ENCODE peak calls at places on chromosomes 1 and 21, in seven cellular contexts. C is PC-3, L is psoas muscle, D is cardiac muscle cell, H is WTC11, G is bronchial epithelial cell, E is mucosa of descending colon. J is an unnamed sample.

GRCh38 chr1:89143484-89143883 is 17.6 kb upstream of the GBP2 start:
- DNase-seq in C (no peak), L (no peak), D (no peak), H (no peak), G (no peak), E (no peak), J (no peak)

GRCh38 chr1:23951646-23952095 is 8.0 kb upstream of the PNRC2 start:
- DNase-seq in C (peak), L (no peak), D (peak), H (no peak), G (peak), E (no peak), J (peak)

GRCh38 chr1:32992489-32993214 is 28.0 kb upstream of the RNF19B start:
- DNase-seq in C (peak), L (peak), D (peak), H (peak), G (peak), E (peak), J (peak)

GRCh38 chr1:204074274-204075115 is 1.6 kb downstream of the SOX13 start:
- DNase-seq in C (peak), L (peak), D (peak), H (no peak), G (peak), E (peak), J (no peak)

GRCh38 chr21:29386803-29387202 is 88.1 kb downstream of the BACH1 start:
- DNase-seq in C (peak), L (no peak), D (no peak), H (no peak), G (peak), E (no peak), J (no peak)

GRCh38 chr1:240758296-240758695 is 146.3 kb upstream of the GREM2 start:
- DNase-seq in C (no peak), L (no peak), D (no peak), H (no peak), G (peak), E (no peak), J (no peak)

GRCh38 chr1:200435200-200435780 is 25.5 kb upstream of the ZNF281 start:
- DNase-seq in C (peak), L (no peak), D (no peak), H (no peak), G (no peak), E (no peak), J (no peak)

GRCh38 chr1:228072658-228073043 is 9.9 kb upstream of the ARF1 start:
- DNase-seq in C (no peak), L (no peak), D (no peak), H (no peak), G (no peak), E (no peak), J (no peak)

GRCh38 chr21:41570791-41571355 is 62.9 kb upstream of the TMPRSS2 start:
- DNase-seq in C (no peak), L (no peak), D (no peak), H (no peak), G (no peak), E (no peak), J (no peak)

GRCh38 chr1:77238463-77238862 is 19.2 kb upstream of the PIGK start:
- DNase-seq in C (no peak), L (no peak), D (peak), H (no peak), G (no peak), E (no peak), J (no peak)

GRCh38 chr1:100924991-100925390 is 29.1 kb downstream of the SLC30A7 start:
- DNase-seq in C (no peak), L (no peak), D (no peak), H (no peak), G (no peak), E (no peak), J (no peak)

GRCh38 chr21:26433386-26433785 is 139.7 kb downstream of the CYYR1 start:
- DNase-seq in C (no peak), L (no peak), D (no peak), H (no peak), G (no peak), E (no peak), J (no peak)

GRCh38 chr1:182295697-182296096 is 95.9 kb downstream of the GLUL start:
- DNase-seq in C (no peak), L (no peak), D (no peak), H (no peak), G (no peak), E (no peak), J (no peak)

GRCh38 chr1:69814926-69815325 is 247.2 kb downstream of the LRRC7 start:
- DNase-seq in C (no peak), L (no peak), D (peak), H (no peak), G (no peak), E (no peak), J (no peak)

GRCh38 chr1:100904528-100904927 is 8.6 kb downstream of the SLC30A7 start:
- DNase-seq in C (no peak), L (no peak), D (no peak), H (no peak), G (no peak), E (no peak), J (no peak)

GRCh38 chr1:206554201-206554600 is 46.9 kb downstream of the RASSF5 start:
- DNase-seq in C (no peak), L (no peak), D (no peak), H (no peak), G (no peak), E (no peak), J (no peak)

GRCh38 chr1:24903955-24904730 is 25.9 kb downstream of the RUNX3 start:
- DNase-seq in C (no peak), L (no peak), D (no peak), H (no peak), G (no peak), E (peak), J (no peak)

GRCh38 chr1:42192106-42192505 is 27.6 kb upstream of the GUCA2A start:
- DNase-seq in C (no peak), L (no peak), D (no peak), H (no peak), G (peak), E (no peak), J (no peak)

GRCh38 chr1:11434506-11434905 is 44.4 kb upstream of the DISP3 start:
- DNase-seq in C (no peak), L (no peak), D (no peak), H (no peak), G (no peak), E (no peak), J (no peak)

GRCh38 chr1:183023146-183023600 is at the start of gene LAMC1:
- DNase-seq in C (peak), L (peak), D (peak), H (peak), G (no peak), E (peak), J (no peak)

GRCh38 chr1:16921391-16922185 is at the start of gene CROCC:
- DNase-seq in C (no peak), L (peak), D (peak), H (peak), G (peak), E (no peak), J (peak)

GRCh38 chr1:67761730-67762129 is 71.5 kb downstream of the GNG12 start:
- DNase-seq in C (no peak), L (no peak), D (no peak), H (no peak), G (no peak), E (no peak), J (no peak)

GRCh38 chr1:64171797-64172281 is 31.6 kb upstream of the UBE2U start:
- DNase-seq in C (peak), L (no peak), D (peak), H (no peak), G (peak), E (no peak), J (no peak)

GRCh38 chr1:53176452-53177344 is 19.9 kb upstream of the CPT2 start:
- DNase-seq in C (peak), L (no peak), D (peak), H (no peak), G (peak), E (peak), J (no peak)

GRCh38 chr1:154599658-154600057 is 8.3 kb downstream of the ADAR start:
- DNase-seq in C (no peak), L (no peak), D (peak), H (no peak), G (no peak), E (no peak), J (no peak)

GRCh38 chr1:220901906-220902305 is 22.7 kb downstream of the HLX start:
- DNase-seq in C (no peak), L (no peak), D (no peak), H (no peak), G (no peak), E (no peak), J (no peak)

GRCh38 chr1:29474274-29474824 is 238.0 kb downstream of the PTPRU start:
- DNase-seq in C (no peak), L (no peak), D (no peak), H (no peak), G (no peak), E (no peak), J (no peak)

GRCh38 chr1:20321573-20321972 is 30.9 kb downstream of the VWA5B1 start:
- DNase-seq in C (no peak), L (no peak), D (peak), H (no peak), G (no peak), E (no peak), J (no peak)

GRCh38 chr1:21334214-21335087 is 44.2 kb upstream of the ECE1 start:
- DNase-seq in C (peak), L (peak), D (peak), H (peak), G (peak), E (peak), J (no peak)

GRCh38 chr1:34147301-34147700 is 17.7 kb downstream of the CSMD2 start:
- DNase-seq in C (no peak), L (no peak), D (no peak), H (no peak), G (no peak), E (no peak), J (no peak)

GRCh38 chr21:45364464-45365185 is 40.3 kb upstream of the COL18A1 start:
- DNase-seq in C (no peak), L (peak), D (peak), H (no peak), G (no peak), E (no peak), J (no peak)

GRCh38 chr1:18246543-18246942 is 138.9 kb downstream of the IGSF21 start:
- DNase-seq in C (no peak), L (no peak), D (no peak), H (peak), G (no peak), E (no peak), J (no peak)
- TF ChIP-seq CTCF in C (peak), L (no peak), D (no peak), H (no peak), G (no peak), E (no peak), J (no peak)

GRCh38 chr1:171740987-171741871 is 636 bp downstream of the VAMP4 start:
- DNase-seq in C (peak), L (peak), D (peak), H (no peak), G (peak), E (peak), J (no peak)
- TF ChIP-seq CTCF in C (no peak), L (no peak), D (peak), H (no peak), G (peak), E (no peak), J (peak)

GRCh38 chr1:202186327-202186726 is 7.3 kb upstream of the LGR6 start:
- DNase-seq in C (no peak), L (no peak), D (no peak), H (no peak), G (no peak), E (no peak), J (no peak)

GRCh38 chr1:202187040-202187671 is 6.4 kb upstream of the LGR6 start:
- DNase-seq in C (no peak), L (no peak), D (no peak), H (no peak), G (no peak), E (peak), J (no peak)

GRCh38 chr1:202182040-202182877 is 11.3 kb upstream of the LGR6 start:
- DNase-seq in C (no peak), L (no peak), D (no peak), H (no peak), G (no peak), E (no peak), J (no peak)

GRCh38 chr1:202187697-202188407 is 5.7 kb upstream of the LGR6 start:
- DNase-seq in C (no peak), L (no peak), D (no peak), H (no peak), G (no peak), E (no peak), J (no peak)

GRCh38 chr1:202184750-202185460 is 8.7 kb upstream of the LGR6 start:
- DNase-seq in C (peak), L (peak), D (peak), H (peak), G (peak), E (peak), J (peak)
- TF ChIP-seq CTCF in C (peak), L (peak), D (peak), H (peak), G (peak), E (peak), J (peak)

DNA sequence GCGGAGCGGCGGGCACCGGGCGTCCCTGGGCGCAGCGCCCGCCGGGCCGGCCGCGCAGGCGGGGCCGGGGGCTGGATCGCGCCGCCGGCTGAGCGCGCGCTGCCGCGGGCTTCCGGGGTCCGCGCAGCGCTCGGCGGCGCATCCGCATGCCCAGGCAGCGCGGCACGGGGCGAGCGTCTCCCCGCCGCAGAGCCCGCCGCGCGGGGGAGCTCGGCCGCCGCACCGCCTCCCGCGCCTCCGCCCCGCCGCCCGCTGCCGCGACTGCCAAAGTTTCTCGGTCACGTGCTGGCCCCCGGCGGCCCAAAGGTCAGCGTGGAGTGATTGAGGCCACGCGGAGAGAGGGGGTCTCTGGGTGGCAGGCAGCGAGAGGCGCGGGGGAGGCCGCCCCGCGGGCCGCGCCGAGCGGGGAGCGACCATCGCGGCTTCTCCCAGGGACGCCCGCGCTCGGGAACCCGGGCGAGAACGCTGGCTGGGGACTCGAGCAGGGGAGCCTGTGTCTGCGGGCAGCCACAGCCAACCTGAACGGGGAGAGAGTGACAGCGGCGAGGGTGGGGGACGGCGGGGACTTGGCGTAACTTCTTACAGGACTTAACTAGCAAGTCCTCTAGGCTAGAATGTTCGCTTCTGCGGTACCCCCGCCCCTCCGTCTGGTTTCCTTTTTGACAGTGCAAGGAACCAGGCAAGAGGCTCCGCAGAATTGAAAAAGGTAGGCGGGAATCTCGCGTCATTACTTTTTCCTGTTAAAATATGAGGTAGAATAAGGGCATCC is at the start of gene ILDR2:
- DNase-seq in C (peak), L (peak), D (peak), H (peak), G (peak), E (peak), J (no peak)
- TF ChIP-seq CTCF in C (no peak), L (peak), D (no peak), H (no peak), G (no peak), E (no peak), J (no peak)